ENCODE peak calls at places on chromosomes 11 and 22, in seven cellular contexts. C is dorsolateral prefrontal cortex, S is right lobe of liver, F is ovary, U is cardiac muscle cell, B is lower lobe of right lung, K is right atrium auricular region. Y is an unnamed sample.

GRCh38 chr22:17562906-17563870 is at the start of gene SLC25A18:
- DNase-seq in C (no peak), S (peak), F (peak), U (peak), B (no peak), K (peak), Y (no peak)

GRCh38 chr11:83361831-83362230 is 75.7 kb upstream of the CCDC90B start:
- DNase-seq in C (no peak), S (no peak), F (no peak), U (no peak), B (no peak), K (no peak), Y (no peak)

GRCh38 chr11:118916842-118917388 is 8.8 kb downstream of the BCL9L start:
- DNase-seq in C (no peak), S (no peak), F (peak), U (peak), B (no peak), K (peak), Y (peak)

GRCh38 chr22:49925525-49926128 is 7.2 kb downstream of the CRELD2 start:
- DNase-seq in C (no peak), S (no peak), F (no peak), U (no peak), B (no peak), K (no peak), Y (no peak)

GRCh38 chr11:29641201-29641600 is 375.6 kb downstream of the KCNA4 start:
- DNase-seq in C (no peak), S (no peak), F (no peak), U (no peak), B (no peak), K (no peak), Y (no peak)

GRCh38 chr11:122668562-122669090 is 13.1 kb downstream of the UBASH3B start:
- DNase-seq in C (no peak), S (no peak), F (no peak), U (peak), B (no peak), K (no peak), Y (peak)

GRCh38 chr11:86119062-86119461 is 50.2 kb upstream of the PICALM start:
- DNase-seq in C (no peak), S (no peak), F (no peak), U (no peak), B (no peak), K (no peak), Y (no peak)

GRCh38 chr11:133403900-133404299 is 128.4 kb downstream of the OPCML start:
- DNase-seq in C (no peak), S (no peak), F (no peak), U (no peak), B (no peak), K (no peak), Y (peak)

GRCh38 chr11:8034604-8035224 is 46.3 kb upstream of the TUB start:
- DNase-seq in C (no peak), S (no peak), F (no peak), U (no peak), B (no peak), K (peak), Y (no peak)

GRCh38 chr11:44519989-44520737 is 45.3 kb upstream of the CD82 start:
- DNase-seq in C (no peak), S (no peak), F (peak), U (peak), B (no peak), K (no peak), Y (no peak)

GRCh38 chr22:50303848-50304527 is 3.5 kb downstream of the PLXNB2 start:
- DNase-seq in C (no peak), S (peak), F (no peak), U (no peak), B (peak), K (no peak), Y (peak)

GRCh38 chr11:72735495-72736027 is 16.6 kb downstream of the ARAP1 start:
- DNase-seq in C (no peak), S (no peak), F (no peak), U (peak), B (no peak), K (no peak), Y (peak)

GRCh38 chr22:21568207-21569075 is 927 bp downstream of the UBE2L3 start:
- DNase-seq in C (no peak), S (no peak), F (no peak), U (peak), B (no peak), K (no peak), Y (peak)

GRCh38 chr11:76669901-76670474 is 559 bp downstream of the LRRC32 start:
- DNase-seq in C (peak), S (peak), F (peak), U (peak), B (peak), K (no peak), Y (no peak)

DNA sequence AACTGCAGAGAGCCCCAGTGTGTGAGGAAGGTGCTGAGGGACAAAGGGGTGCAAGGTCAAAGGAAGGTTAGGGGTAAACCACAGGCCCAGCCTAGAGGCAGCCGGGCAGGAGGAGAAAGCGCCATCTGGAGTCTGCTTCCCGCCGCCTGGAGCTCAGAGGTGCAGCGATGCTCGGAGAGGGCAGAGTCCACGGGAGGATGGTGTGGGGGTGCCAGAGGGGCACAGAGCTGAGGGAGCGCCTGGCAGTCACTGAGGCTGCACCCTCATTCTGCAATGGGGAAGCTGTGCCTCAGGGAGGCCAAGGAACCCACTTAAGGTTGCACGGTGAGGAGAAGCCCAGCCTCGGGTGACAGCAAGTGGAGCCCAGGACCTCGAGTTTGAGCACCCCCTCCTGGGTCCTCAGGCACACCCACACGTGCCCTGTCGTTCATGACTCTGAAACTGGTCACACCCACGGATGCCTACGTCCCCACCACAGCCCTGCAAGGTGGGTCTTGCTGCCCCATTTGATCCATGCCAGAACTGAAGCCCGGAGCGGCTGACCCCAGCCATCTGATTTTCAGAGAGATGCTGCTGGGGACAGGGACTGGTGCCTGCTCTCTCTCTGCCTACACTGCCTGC is 1.6 kb downstream of the IL2RB start:
- DNase-seq in C (no peak), S (no peak), F (no peak), U (no peak), B (no peak), K (no peak), Y (no peak)
- TF ChIP-seq CTCF in C (no peak), S (no peak), F (no peak), U (no peak), B (no peak), K (no peak), Y (no peak)

GRCh38 chr22:22703715-22704114 is 59.3 kb downstream of the GGTLC2 start:
- DNase-seq in C (no peak), S (peak), F (no peak), U (peak), B (no peak), K (no peak), Y (no peak)

GRCh38 chr22:22706253-22706940 is 62.0 kb downstream of the GGTLC2 start:
- DNase-seq in C (no peak), S (no peak), F (no peak), U (no peak), B (no peak), K (peak), Y (no peak)

GRCh38 chr22:22704156-22704946 is 59.9 kb downstream of the GGTLC2 start:
- DNase-seq in C (no peak), S (no peak), F (no peak), U (no peak), B (no peak), K (no peak), Y (no peak)

GRCh38 chr22:22702874-22703570 is 58.6 kb downstream of the GGTLC2 start:
- DNase-seq in C (no peak), S (no peak), F (no peak), U (no peak), B (no peak), K (no peak), Y (no peak)

GRCh38 chr22:22705328-22706100 is 61.1 kb downstream of the GGTLC2 start:
- DNase-seq in C (no peak), S (no peak), F (no peak), U (no peak), B (no peak), K (peak), Y (no peak)
- H3K27ac ChIP-seq in C (no peak), S (no peak), F (no peak), U (no peak), B (no peak), K (no peak), Y (no peak)

GRCh38 chr11:90635886-90636285 is 413.0 kb upstream of the CHORDC1 start:
- DNase-seq in C (no peak), S (no peak), F (no peak), U (no peak), B (no peak), K (no peak), Y (no peak)

GRCh38 chr11:90635145-90635544 is 412.3 kb upstream of the CHORDC1 start:
- DNase-seq in C (no peak), S (no peak), F (no peak), U (no peak), B (no peak), K (no peak), Y (no peak)

DNA sequence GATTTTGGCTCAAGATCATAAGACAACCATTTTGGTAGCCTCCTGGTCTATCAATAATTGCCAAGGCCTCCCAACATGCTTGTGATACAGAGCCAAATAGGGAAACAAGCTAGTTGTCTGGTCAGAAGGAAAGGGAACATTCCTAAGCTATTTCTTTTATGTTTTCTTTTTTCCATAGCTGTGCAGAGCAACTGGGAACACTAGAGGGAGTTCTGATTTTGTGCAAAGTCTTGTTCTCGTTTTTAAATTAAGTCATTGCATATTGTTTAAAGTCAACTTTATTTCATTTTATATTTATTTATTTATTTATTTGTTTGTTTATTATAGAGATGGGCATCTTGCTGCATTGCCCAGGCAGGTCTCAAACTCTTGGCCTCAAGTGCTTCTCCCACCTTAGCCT is 416.8 kb upstream of the CHORDC1 start:
- DNase-seq in C (no peak), S (no peak), F (no peak), U (no peak), B (no peak), K (no peak), Y (peak)
- TF ChIP-seq CTCF in C (peak), S (peak), F (no peak), U (no peak), B (peak), K (no peak), Y (peak)

GRCh38 chr22:39149915-39150847 is 2.3 kb downstream of the CBX7 start:
- DNase-seq in C (peak), S (no peak), F (no peak), U (no peak), B (no peak), K (no peak), Y (no peak)

GRCh38 chr22:39148727-39149535 is 3.5 kb downstream of the CBX7 start:
- DNase-seq in C (peak), S (no peak), F (peak), U (no peak), B (no peak), K (no peak), Y (peak)

GRCh38 chr22:39146256-39147101 is 6.0 kb downstream of the CBX7 start:
- DNase-seq in C (peak), S (no peak), F (no peak), U (no peak), B (no peak), K (no peak), Y (no peak)

GRCh38 chr22:39147335-39148023 is 5.0 kb downstream of the CBX7 start:
- DNase-seq in C (peak), S (no peak), F (no peak), U (no peak), B (no peak), K (no peak), Y (no peak)

DNA sequence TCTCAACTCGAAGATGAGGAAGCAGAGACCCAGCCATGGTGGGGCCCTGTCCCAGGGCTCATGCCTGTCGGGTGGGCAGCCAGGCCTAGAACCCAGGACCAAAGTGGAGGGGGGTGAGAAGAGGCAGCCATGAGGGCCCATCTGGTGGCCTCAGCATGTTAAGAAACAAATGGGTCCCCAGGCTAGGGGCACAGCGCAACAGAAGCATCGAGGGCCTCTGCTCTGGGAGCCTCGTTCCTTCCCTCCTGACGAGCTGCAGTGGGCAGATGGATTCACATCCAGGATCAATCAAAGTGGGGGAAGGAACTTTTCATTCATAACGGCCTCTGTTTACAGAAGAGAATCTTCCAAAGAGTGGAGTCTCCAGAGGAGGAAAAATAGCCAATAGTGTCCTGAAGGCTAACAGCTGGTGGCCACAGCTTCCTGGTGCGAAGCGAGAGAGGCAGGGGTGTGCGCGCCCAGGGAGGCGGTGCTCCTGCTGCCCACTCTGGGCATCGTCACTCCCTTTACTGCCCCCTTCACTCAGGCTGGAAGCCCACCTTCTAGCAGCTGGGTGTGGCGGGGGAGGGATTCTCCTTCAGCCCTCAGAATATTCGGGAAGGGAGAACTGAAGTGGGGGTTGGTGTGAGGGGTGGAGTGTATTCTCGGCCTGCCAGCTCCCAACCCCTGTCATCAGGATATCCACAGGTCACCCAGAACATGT is 4.3 kb downstream of the CBX7 start:
- DNase-seq in C (peak), S (no peak), F (no peak), U (no peak), B (no peak), K (no peak), Y (no peak)
- H3K27ac ChIP-seq in C (peak), S (peak), F (peak), U (no peak), B (peak), K (peak), Y (peak)

GRCh38 chr11:11899401-11899800 is 57.6 kb downstream of the USP47 start:
- DNase-seq in C (no peak), S (no peak), F (no peak), U (no peak), B (no peak), K (no peak), Y (no peak)
- TF ChIP-seq CTCF in C (no peak), S (no peak), F (no peak), U (no peak), B (peak), K (no peak), Y (no peak)

GRCh38 chr11:120219157-120219934 is 8.5 kb downstream of the OAF start:
- DNase-seq in C (no peak), S (peak), F (peak), U (no peak), B (no peak), K (no peak), Y (no peak)
- H3K27ac ChIP-seq in C (peak), S (no peak), F (peak), U (no peak), B (no peak), K (no peak), Y (no peak)

DNA sequence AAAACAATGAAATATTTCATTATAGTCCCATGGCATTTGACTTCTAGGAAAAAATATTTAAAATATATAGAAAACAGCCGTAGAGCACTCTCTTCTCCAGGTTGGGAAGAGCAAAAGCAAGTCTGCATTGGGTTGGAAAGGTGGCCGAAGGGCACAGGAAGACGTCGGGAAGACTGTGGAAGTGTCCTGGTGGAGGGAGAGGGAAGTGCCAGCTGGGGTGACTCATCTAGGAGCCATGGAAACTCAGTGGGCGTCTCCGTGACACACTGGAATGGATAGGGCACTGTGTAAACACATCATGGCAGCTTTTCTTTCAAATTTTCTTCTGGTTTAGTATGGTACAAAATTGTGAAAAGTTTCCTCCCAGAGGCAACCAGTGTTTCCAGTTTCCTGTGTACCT is 12.7 kb downstream of the GTPBP1 start:
- DNase-seq in C (no peak), S (no peak), F (no peak), U (peak), B (peak), K (no peak), Y (peak)
- TF ChIP-seq CTCF in C (peak), S (peak), F (no peak), U (peak), B (peak), K (peak), Y (peak)

DNA sequence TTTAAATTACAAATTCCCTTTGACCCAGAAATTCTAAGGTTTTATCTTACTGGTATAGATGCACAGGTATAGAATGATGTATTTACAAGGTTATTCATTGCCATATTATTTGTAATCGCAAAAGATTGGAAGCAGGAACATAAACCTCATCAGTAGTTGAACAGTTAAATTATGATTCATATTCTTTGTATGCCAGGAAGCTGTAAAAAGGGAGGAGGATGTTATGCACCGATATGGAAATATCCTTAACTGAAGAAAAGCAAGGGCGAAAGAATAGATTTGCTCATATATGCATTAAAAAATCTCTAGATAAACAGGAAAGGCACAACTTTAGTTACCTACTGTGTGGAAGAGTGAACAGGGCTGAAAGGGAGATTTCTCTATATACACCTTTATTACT is 36.7 kb downstream of the PPFIA1 start:
- DNase-seq in C (no peak), S (no peak), F (no peak), U (peak), B (no peak), K (no peak), Y (no peak)
- H3K27ac ChIP-seq in C (no peak), S (peak), F (no peak), U (no peak), B (no peak), K (no peak), Y (no peak)

GRCh38 chr22:23038902-23039301 is 31.4 kb upstream of the GNAZ start:
- DNase-seq in C (no peak), S (no peak), F (no peak), U (no peak), B (no peak), K (no peak), Y (no peak)

GRCh38 chr22:23038334-23038642 is 32.0 kb upstream of the GNAZ start:
- DNase-seq in C (no peak), S (no peak), F (no peak), U (no peak), B (no peak), K (no peak), Y (no peak)

GRCh38 chr22:23044570-23044969 is 25.7 kb upstream of the GNAZ start:
- DNase-seq in C (no peak), S (no peak), F (no peak), U (no peak), B (no peak), K (no peak), Y (no peak)

GRCh38 chr22:23045461-23045860 is 24.9 kb upstream of the GNAZ start:
- DNase-seq in C (no peak), S (no peak), F (no peak), U (no peak), B (no peak), K (no peak), Y (no peak)

DNA sequence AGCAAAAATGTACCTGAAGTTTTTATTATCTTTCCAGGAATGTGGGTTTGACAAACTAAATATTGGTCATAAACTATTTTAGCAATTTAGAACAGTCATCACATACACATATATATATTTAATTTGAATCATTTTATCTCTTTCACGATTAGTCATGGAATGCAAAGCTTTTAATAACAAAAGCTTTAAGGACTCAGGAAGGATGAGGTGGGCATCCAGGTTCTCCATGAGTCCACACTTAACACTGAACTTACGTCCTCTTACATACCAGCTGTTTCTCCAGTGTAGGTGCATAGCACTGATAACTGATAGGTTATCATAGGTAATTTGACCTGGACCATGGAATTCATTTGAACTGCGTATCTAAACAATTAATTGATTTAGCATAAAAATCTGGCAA is 28.1 kb upstream of the GNAZ start:
- DNase-seq in C (no peak), S (no peak), F (no peak), U (no peak), B (no peak), K (no peak), Y (no peak)
- TF ChIP-seq CTCF in C (no peak), S (no peak), F (no peak), U (no peak), B (no peak), K (no peak), Y (no peak)

Y was measured in A673.